ENCODE peak calls at places on chromosomes 11 and 22, in eight cellular contexts. C is activated naive CD8-positive, alpha-beta T cell treated with anti-CD3 and anti-CD28 coated beads, Interleukin-2, amount 50 U/mL, for 16 hours; K is aorta; D is stimulated activated CD8-positive, alpha-beta memory T cell treated with anti-CD3 and anti-CD28 coated beads, Interleukin-7, amount 100 ng/mL, for 1 hour; Y is transverse colon; E is DMS153; V is prostate gland; H is stimulated activated naive CD4-positive, alpha-beta T cell. L is an unnamed sample.

GRCh38 chr11:114397349-114397982 is 2.8 kb downstream of the C11orf71 start:
- DNase-seq in C (no peak), K (no peak), D (no peak), Y (no peak), E (no peak), V (no peak), H (no peak), L (no peak)

GRCh38 chr11:17915500-17916143 is 97.2 kb downstream of the SERGEF start:
- DNase-seq in C (no peak), K (no peak), D (no peak), Y (no peak), E (no peak), V (no peak), H (no peak), L (no peak)

GRCh38 chr11:78030429-78031325 is 7.6 kb upstream of the KCTD14 start:
- DNase-seq in C (no peak), K (peak), D (no peak), Y (peak), E (peak), V (peak), H (no peak), L (peak)

GRCh38 chr11:23205156-23205871 is 345.0 kb upstream of the CCDC179 start:
- DNase-seq in C (no peak), K (no peak), D (no peak), Y (no peak), E (no peak), V (no peak), H (no peak), L (no peak)

GRCh38 chr11:10979529-10979928 is 121.7 kb upstream of the ZBED5 start:
- DNase-seq in C (no peak), K (no peak), D (no peak), Y (no peak), E (no peak), V (no peak), H (no peak), L (no peak)

GRCh38 chr11:109432105-109432504 is 10.1 kb downstream of the C11orf87 start:
- DNase-seq in C (no peak), K (no peak), D (no peak), Y (no peak), E (no peak), V (no peak), H (no peak), L (no peak)

GRCh38 chr11:74205181-74205580 is 34.1 kb downstream of the PPME1 start:
- DNase-seq in C (no peak), K (no peak), D (no peak), Y (no peak), E (no peak), V (no peak), H (no peak), L (no peak)

GRCh38 chr22:49734390-49734789 is 93.3 kb downstream of the BRD1 start:
- DNase-seq in C (no peak), K (peak), D (no peak), Y (no peak), E (no peak), V (no peak), H (no peak), L (no peak)